ENCODE peak calls at places on chromosome 15, in ten cellular contexts. E is WTC11; H is heart left ventricle; T is kidney; C is Calu3; G is CD8-positive, alpha-beta T cell; P is lung; F is progenitor cell of endocrine pancreas; S is mammary epithelial cell; D is fibroblast of the aortic adventitia. J is an unnamed sample.

GRCh38 chr15:29911705-29912104 is 89.4 kb upstream of the TJP1 start:
- DNase-seq in F (no peak), E (no peak), G (no peak), S (no peak), D (no peak), C (no peak), P (no peak), T (no peak), H (no peak), J (no peak)

GRCh38 chr15:74957301-74958035 is 896 bp upstream of the RPP25 start:
- DNase-seq in T (peak), S (no peak), D (peak), F (no peak), E (peak), P (peak), C (no peak), G (no peak), H (peak), J (no peak)

GRCh38 chr15:38038659-38039442 is 104.4 kb downstream of the TMCO5A start:
- DNase-seq in P (no peak), F (no peak), H (no peak), E (no peak), D (peak), G (no peak), S (peak), T (no peak), C (no peak), J (no peak)

GRCh38 chr15:94080989-94081605 is 150.3 kb upstream of the MCTP2 start:
- DNase-seq in D (no peak), P (no peak), E (no peak), H (no peak), C (no peak), F (no peak), T (no peak), G (no peak), S (no peak), J (no peak)

GRCh38 chr15:73389971-73390544 is 21.3 kb upstream of the HCN4 start:
- DNase-seq in C (no peak), P (no peak), F (no peak), S (no peak), T (no peak), G (no peak), E (no peak), D (no peak), H (no peak), J (no peak)

GRCh38 chr15:73956276-73957086 is 30.2 kb downstream of the LOXL1 start:
- DNase-seq in S (peak), E (no peak), T (peak), F (no peak), P (no peak), H (peak), G (no peak), D (peak), C (peak), J (no peak)

GRCh38 chr15:57321973-57322601 is 54.2 kb upstream of the CGNL1 start:
- DNase-seq in G (no peak), E (no peak), D (no peak), P (no peak), F (no peak), C (no peak), S (no peak), H (no peak), T (peak), J (no peak)

GRCh38 chr15:77027111-77027696 is 32.3 kb downstream of the PSTPIP1 start:
- DNase-seq in D (no peak), P (no peak), G (no peak), F (peak), E (peak), S (no peak), C (no peak), H (peak), T (no peak), J (no peak)

GRCh38 chr15:78509726-78510312 is 2.4 kb downstream of the HYKK start:
- DNase-seq in G (no peak), P (no peak), D (no peak), T (no peak), F (no peak), E (no peak), H (no peak), C (no peak), S (no peak), J (no peak)

GRCh38 chr15:28919679-28920655 is 34.2 kb downstream of the APBA2 start:
- DNase-seq in D (no peak), H (no peak), F (no peak), E (peak), S (no peak), P (no peak), T (no peak), G (no peak), C (no peak), J (no peak)

GRCh38 chr15:77064539-77065308 is 6.2 kb downstream of the TSPAN3 start:
- DNase-seq in E (no peak), H (no peak), D (no peak), G (no peak), T (no peak), S (peak), F (no peak), C (peak), P (no peak), J (no peak)

GRCh38 chr15:40869686-40870085 is 4.3 kb downstream of the RHOV start:
- DNase-seq in D (no peak), P (no peak), G (no peak), H (no peak), F (no peak), C (no peak), T (no peak), S (no peak), E (no peak), J (no peak)

GRCh38 chr15:45543051-45543450 is 20.5 kb upstream of the SLC30A4 start:
- DNase-seq in S (no peak), D (no peak), E (no peak), G (no peak), P (no peak), H (no peak), T (no peak), F (no peak), C (no peak), J (no peak)

GRCh38 chr15:90680371-90680935 is 36.7 kb upstream of the BLM start:
- DNase-seq in S (peak), F (no peak), T (no peak), C (no peak), G (no peak), P (no peak), E (no peak), D (peak), H (no peak), J (no peak)

GRCh38 chr15:78224024-78224413 is 10.3 kb downstream of the ACSBG1 start:
- DNase-seq in T (no peak), C (no peak), S (no peak), H (no peak), D (no peak), P (no peak), F (no peak), G (no peak), E (no peak), J (no peak)

GRCh38 chr15:68982976-68983550 is 31.4 kb upstream of the NOX5 start:
- DNase-seq in C (no peak), S (no peak), E (no peak), H (no peak), F (no peak), T (no peak), P (no peak), G (no peak), D (no peak), J (no peak)

GRCh38 chr15:47326506-47326905 is 390.8 kb upstream of the SEMA6D start:
- DNase-seq in T (no peak), D (no peak), H (no peak), G (no peak), F (no peak), P (no peak), E (no peak), C (no peak), S (no peak), J (no peak)

GRCh38 chr15:86333819-86334218 is 254.1 kb downstream of the AGBL1 start:
- DNase-seq in C (no peak), E (no peak), D (no peak), F (no peak), T (no peak), G (no peak), S (peak), H (no peak), P (no peak), J (no peak)

GRCh38 chr15:45242289-45242688 is 9.7 kb upstream of the SLC28A2 start:
- DNase-seq in E (no peak), T (no peak), P (no peak), D (peak), S (peak), H (no peak), G (no peak), F (no peak), C (peak), J (no peak)

GRCh38 chr15:68449389-68449788 is 17.4 kb upstream of the ITGA11 start:
- DNase-seq in T (no peak), D (no peak), E (no peak), S (no peak), H (no peak), P (peak), G (no peak), C (no peak), F (no peak), J (no peak)

GRCh38 chr15:39145854-39146253 is 435.0 kb upstream of the THBS1 start:
- DNase-seq in G (no peak), D (peak), S (no peak), P (no peak), E (no peak), H (no peak), T (no peak), F (no peak), C (no peak), J (no peak)

GRCh38 chr15:29924750-29925149 is 102.5 kb upstream of the TJP1 start:
- DNase-seq in E (peak), D (peak), S (peak), H (no peak), P (peak), G (no peak), T (no peak), C (peak), F (peak), J (no peak)

GRCh38 chr15:67116742-67117141 is 51.3 kb downstream of the SMAD3 start:
- DNase-seq in P (no peak), C (no peak), D (no peak), H (no peak), G (no peak), S (no peak), T (no peak), E (no peak), F (no peak), J (no peak)

GRCh38 chr15:69359724-69360123 is 54.4 kb upstream of the KIF23 start:
- DNase-seq in S (no peak), P (no peak), F (no peak), G (no peak), H (no peak), E (no peak), T (no peak), C (no peak), D (peak), J (no peak)

GRCh38 chr15:77986891-77987764 is 90.4 kb downstream of the TBC1D2B start:
- DNase-seq in C (no peak), T (no peak), D (no peak), F (no peak), S (no peak), H (no peak), E (peak), G (no peak), P (no peak), J (no peak)

GRCh38 chr15:66212471-66212870 is 41.1 kb downstream of the MEGF11 start:
- DNase-seq in D (no peak), P (no peak), T (no peak), S (no peak), F (no peak), G (no peak), C (no peak), H (no peak), E (no peak), J (no peak)

GRCh38 chr15:93235926-93236781 is 147.1 kb upstream of the RGMA start:
- DNase-seq in P (peak), G (no peak), F (no peak), H (peak), E (no peak), C (no peak), D (no peak), S (no peak), T (no peak), J (no peak)

GRCh38 chr15:46365612-46366011 is 730.8 kb downstream of the SQOR start:
- DNase-seq in T (peak), P (no peak), H (no peak), D (no peak), G (no peak), S (no peak), E (no peak), C (no peak), F (no peak), J (no peak)

GRCh38 chr15:94638183-94638582 is 406.8 kb downstream of the MCTP2 start:
- DNase-seq in P (no peak), C (no peak), E (peak), S (no peak), F (no peak), T (no peak), D (no peak), G (no peak), H (no peak), J (no peak)

GRCh38 chr15:25762015-25762662 is 101.0 kb downstream of the ATP10A start:
- DNase-seq in T (no peak), E (no peak), F (no peak), C (peak), S (no peak), D (no peak), G (no peak), H (no peak), P (peak), J (no peak)

GRCh38 chr15:101568304-101568703 is 78.8 kb upstream of the PCSK6 start:
- DNase-seq in F (no peak), D (no peak), T (no peak), E (no peak), G (no peak), P (no peak), C (no peak), S (no peak), H (no peak), J (no peak)

GRCh38 chr15:66252411-66253295 is 897 bp downstream of the MEGF11 start:
- DNase-seq in C (peak), F (peak), P (peak), E (peak), S (peak), T (peak), G (peak), H (peak), D (peak), J (peak)

GRCh38 chr15:67822537-67823370 is 2.6 kb upstream of the SKOR1 start:
- DNase-seq in H (no peak), T (peak), F (no peak), D (no peak), C (no peak), E (no peak), P (no peak), S (no peak), G (no peak), J (peak)

GRCh38 chr15:30943654-30944335 is 40.1 kb downstream of the FAN1 start:
- DNase-seq in S (no peak), T (no peak), P (no peak), F (no peak), E (no peak), C (no peak), G (no peak), H (no peak), D (no peak), J (no peak)

GRCh38 chr15:61749169-61749568 is 311.1 kb downstream of the VPS13C start:
- DNase-seq in S (peak), D (no peak), C (no peak), F (no peak), G (no peak), T (no peak), H (no peak), P (no peak), E (no peak), J (no peak)

GRCh38 chr15:36911322-36911944 is 188.9 kb downstream of the MEIS2 start:
- DNase-seq in C (no peak), H (no peak), F (no peak), G (no peak), S (peak), E (no peak), P (no peak), T (no peak), D (peak), J (no peak)

GRCh38 chr15:87638554-87639083 is 617.9 kb downstream of the NTRK3 start:
- DNase-seq in S (no peak), C (no peak), F (no peak), E (no peak), G (no peak), D (no peak), H (no peak), P (no peak), T (no peak), J (no peak)

GRCh38 chr15:32060706-32061105 is 30.4 kb downstream of the CHRNA7 start:
- DNase-seq in C (no peak), E (no peak), G (no peak), T (no peak), F (no peak), P (no peak), H (no peak), S (no peak), D (no peak), J (no peak)
- TF ChIP-seq CTCF in C (no peak), E (no peak), G (no peak), T (no peak), F (no peak), P (no peak), H (no peak), S (no peak), D (no peak), J (no peak)

GRCh38 chr15:34721157-34721801 is 33.5 kb downstream of the GJD2 start:
- DNase-seq in H (no peak), S (no peak), E (no peak), C (no peak), P (no peak), T (no peak), D (no peak), G (no peak), F (no peak), J (no peak)

GRCh38 chr15:34724486-34724885 is 30.3 kb downstream of the GJD2 start:
- DNase-seq in S (no peak), H (no peak), E (no peak), D (no peak), G (no peak), C (no peak), F (no peak), P (no peak), T (no peak), J (no peak)

GRCh38 chr15:34719883-34720148 is 35.0 kb downstream of the GJD2 start:
- DNase-seq in E (no peak), F (no peak), H (no peak), P (no peak), T (no peak), C (no peak), S (no peak), D (no peak), G (no peak), J (no peak)

GRCh38 chr15:34719051-34719882 is 35.5 kb downstream of the GJD2 start:
- DNase-seq in H (no peak), T (no peak), S (no peak), F (no peak), C (no peak), P (no peak), D (no peak), G (no peak), E (no peak), J (no peak)

DNA sequence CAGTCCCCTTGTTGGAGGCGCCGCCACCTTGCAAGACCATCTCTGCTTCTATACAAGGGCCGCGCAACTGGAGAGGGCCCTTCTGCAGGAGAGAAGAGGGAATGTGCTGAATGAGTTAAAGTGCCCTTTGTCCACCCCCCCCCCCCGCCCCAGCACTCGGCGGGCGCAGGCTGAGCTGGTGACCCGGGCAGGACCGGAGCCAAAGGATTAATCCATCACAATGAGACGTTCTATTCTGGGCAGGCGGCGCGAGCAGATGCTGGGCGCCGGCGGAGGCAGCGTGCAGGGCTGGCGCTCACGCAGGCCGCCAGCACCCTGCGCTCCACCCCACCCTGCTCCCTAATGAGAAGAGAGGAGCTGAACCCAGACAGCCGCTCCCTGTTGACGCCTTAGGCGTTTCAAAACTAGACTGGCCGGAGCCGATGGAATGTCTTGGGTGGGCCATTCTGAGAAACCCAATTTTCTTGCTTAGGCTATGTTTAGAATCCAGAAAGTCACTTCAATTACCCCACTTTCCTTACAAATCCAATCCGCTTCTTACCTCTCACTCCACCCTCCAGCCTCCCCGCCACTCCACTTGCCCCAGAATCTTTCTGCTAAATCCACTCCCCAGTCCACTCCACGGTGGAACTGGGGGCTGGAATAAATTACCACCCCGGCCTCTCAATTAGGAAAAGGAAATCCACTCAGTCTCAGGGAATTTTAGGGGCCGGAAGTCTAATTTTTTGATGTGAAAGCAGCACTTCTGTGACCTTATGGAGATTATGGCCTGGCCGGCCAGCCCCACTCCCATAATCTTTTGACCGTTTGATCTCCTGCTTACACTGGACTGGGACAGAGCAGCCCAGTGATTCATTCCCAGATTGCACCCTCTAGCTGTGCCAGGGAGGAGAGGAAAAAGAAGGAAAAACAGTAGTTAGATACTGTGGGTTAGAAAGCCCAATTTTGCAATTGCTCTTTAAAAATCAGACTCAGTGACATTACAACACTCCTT is 32.7 kb downstream of the GJD2 start:
- DNase-seq in S (peak), F (no peak), E (peak), D (peak), C (peak), P (no peak), T (peak), G (no peak), H (peak), J (no peak)
- TF ChIP-seq CTCF in S (no peak), F (no peak), E (no peak), D (peak), C (no peak), P (no peak), T (peak), G (no peak), H (no peak), J (no peak)

GRCh38 chr15:83446904-83447708 is at the start of gene SH3GL3:
- DNase-seq in C (peak), F (peak), T (peak), S (peak), P (peak), H (peak), D (peak), E (peak), G (peak), J (peak)
- TF ChIP-seq CTCF in C (no peak), F (peak), T (no peak), S (peak), P (no peak), H (no peak), D (peak), E (no peak), G (no peak), J (no peak)

GRCh38 chr15:71069693-71070092 is 45.6 kb upstream of the THSD4 start:
- DNase-seq in S (no peak), G (no peak), E (no peak), C (no peak), H (no peak), D (no peak), F (no peak), P (no peak), T (no peak), J (no peak)
- TF ChIP-seq CTCF in S (no peak), G (no peak), E (no peak), C (no peak), H (no peak), D (no peak), F (no peak), P (no peak), T (no peak), J (no peak)

DNA sequence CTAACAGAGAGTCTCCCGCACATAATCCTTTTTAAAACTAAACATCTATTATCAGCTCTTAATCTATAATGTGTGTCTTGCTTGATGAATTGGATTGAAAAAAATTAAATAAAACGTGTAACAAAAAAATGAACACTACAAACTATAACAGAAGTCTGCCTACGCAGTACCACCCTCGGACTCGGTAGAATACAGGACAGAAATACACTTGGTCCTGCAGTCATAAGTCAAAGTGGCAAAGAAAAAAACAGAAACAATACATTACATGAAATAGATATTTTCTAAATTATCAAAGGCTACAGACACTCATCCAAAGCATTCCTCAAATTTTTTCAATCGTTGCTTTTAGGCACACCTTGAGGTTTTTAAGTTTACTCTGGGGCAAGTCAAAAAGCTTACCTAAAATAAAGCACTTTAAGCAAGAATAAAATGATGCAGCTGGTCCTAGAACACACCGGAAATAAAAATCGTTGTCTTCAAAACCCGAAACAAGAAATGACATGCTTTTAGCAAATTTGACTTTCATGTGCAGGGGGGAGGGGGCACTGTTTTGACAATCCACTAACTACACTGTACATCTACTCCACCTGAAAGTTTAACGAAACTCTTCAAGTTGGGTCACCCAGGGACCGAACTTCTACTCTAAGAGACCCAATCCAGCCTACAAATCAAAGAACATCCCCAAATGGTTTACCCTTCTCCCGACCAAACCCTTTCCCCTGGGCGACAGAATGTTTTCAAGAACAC is 1.3 kb downstream of the ADAM10 start:
- DNase-seq in H (no peak), D (peak), C (no peak), S (peak), T (no peak), F (no peak), E (no peak), P (no peak), G (peak), J (peak)
- TF ChIP-seq CTCF in H (no peak), D (no peak), C (no peak), S (no peak), T (no peak), F (no peak), E (no peak), P (no peak), G (no peak), J (no peak)

GRCh38 chr15:49145651-49146609 is 9.5 kb downstream of the COPS2 start:
- DNase-seq in C (peak), T (no peak), E (peak), G (no peak), H (peak), F (no peak), D (peak), S (peak), P (no peak), J (peak)
- TF ChIP-seq CTCF in C (peak), T (peak), E (no peak), G (peak), H (peak), F (peak), D (peak), S (peak), P (peak), J (peak)